ENCODE peak calls at places on chromosomes 2 and 18, in five cellular contexts. F is mammary epithelial cell, V is iPS DF 6.9, S is AG04450, T is GM23338. H is an unnamed sample.

GRCh38 chr18:35673682-35674081 is 92.1 kb downstream of the GALNT1 start:
- DNase-seq in F (no peak), V (no peak), S (no peak), T (no peak), H (no peak)

GRCh38 chr2:178865121-178865520 is 57.9 kb upstream of the TTN start:
- DNase-seq in F (peak), V (no peak), S (no peak), T (no peak), H (no peak)

GRCh38 chr2:126971162-126971480 is 72.4 kb downstream of the TEX51 start:
- DNase-seq in F (no peak), V (no peak), S (no peak), T (no peak), H (no peak)

GRCh38 chr18:75344615-75345014 is 82.9 kb downstream of the SMIM21 start:
- DNase-seq in F (no peak), V (no peak), S (no peak), T (no peak), H (no peak)

GRCh38 chr2:186697536-186697935 is 3.7 kb downstream of the FAM171B start:
- DNase-seq in F (peak), V (no peak), S (no peak), T (no peak), H (no peak)

GRCh38 chr2:46970334-46971288 is 55.0 kb upstream of the MCFD2 start:
- DNase-seq in F (peak), V (no peak), S (no peak), T (no peak), H (peak)

GRCh38 chr2:183597841-183598240 is 473.6 kb downstream of the NUP35 start:
- DNase-seq in F (peak), V (no peak), S (no peak), T (no peak), H (no peak)

GRCh38 chr18:79585395-79586370 is 93.9 kb upstream of the CTDP1 start:
- DNase-seq in F (no peak), V (no peak), S (no peak), T (no peak), H (no peak)

GRCh38 chr2:60249879-60250278 is 303.6 kb downstream of the BCL11A start:
- DNase-seq in F (no peak), V (no peak), S (no peak), T (no peak), H (no peak)

GRCh38 chr2:223054193-223054781 is 2.3 kb downstream of the KCNE4 start:
- DNase-seq in F (no peak), V (no peak), S (no peak), T (no peak), H (peak)

GRCh38 chr2:64730551-64731305 is 77.0 kb upstream of the SERTAD2 start:
- DNase-seq in F (peak), V (no peak), S (peak), T (no peak), H (peak)

GRCh38 chr2:23618696-23619530 is 233.9 kb downstream of the KLHL29 start:
- DNase-seq in F (peak), V (no peak), S (no peak), T (no peak), H (no peak)

GRCh38 chr2:228652366-228652765 is 470.9 kb upstream of the SPHKAP start:
- DNase-seq in F (no peak), V (no peak), S (peak), T (no peak), H (no peak)

GRCh38 chr2:144083211-144083610 is 436.7 kb downstream of the ZEB2 start:
- DNase-seq in F (peak), V (no peak), S (no peak), T (no peak), H (no peak)

GRCh38 chr2:32884346-32884745 is 62.4 kb upstream of the LTBP1 start:
- DNase-seq in F (peak), V (no peak), S (no peak), T (no peak), H (no peak)

GRCh38 chr2:11598228-11598731 is 64.4 kb downstream of the GREB1 start:
- DNase-seq in F (no peak), V (no peak), S (no peak), T (no peak), H (no peak)

GRCh38 chr2:3535794-3536681 is 16.7 kb upstream of the ADI1 start:
- DNase-seq in F (peak), V (no peak), S (peak), T (no peak), H (peak)

GRCh38 chr2:223086360-223086981 is 34.5 kb downstream of the KCNE4 start:
- DNase-seq in F (no peak), V (no peak), S (no peak), T (no peak), H (no peak)

GRCh38 chr18:57984490-57985109 is 59.4 kb upstream of the NEDD4L start:
- DNase-seq in F (no peak), V (no peak), S (no peak), T (no peak), H (no peak)

GRCh38 chr2:222819722-222820333 is 41.0 kb upstream of the ACSL3 start:
- DNase-seq in F (peak), V (no peak), S (no peak), T (no peak), H (no peak)

GRCh38 chr2:123073956-123074355 is 951.1 kb upstream of the CNTNAP5 start:
- DNase-seq in F (no peak), V (no peak), S (no peak), T (no peak), H (no peak)

GRCh38 chr18:3594760-3595241 is 144.8 kb downstream of the TGIF1 start:
- DNase-seq in F (peak), V (no peak), S (no peak), T (no peak), H (peak)

GRCh38 chr2:159249955-159250723 is 36.4 kb downstream of the WDSUB1 start:
- DNase-seq in F (peak), V (no peak), S (no peak), T (no peak), H (no peak)

GRCh38 chr2:65070856-65071255 is 14.6 kb downstream of the CEP68 start:
- DNase-seq in F (no peak), V (no peak), S (no peak), T (no peak), H (peak)

GRCh38 chr2:240885566-240885965 is 10.4 kb downstream of the MAB21L4 start:
- DNase-seq in F (no peak), V (no peak), S (no peak), T (no peak), H (no peak)

GRCh38 chr2:102449370-102449974 is 23.6 kb upstream of the SLC9A4 start:
- DNase-seq in F (peak), V (no peak), S (no peak), T (peak), H (no peak)

GRCh38 chr2:143422681-143423080 is 293.5 kb downstream of the ARHGAP15 start:
- DNase-seq in F (no peak), V (no peak), S (no peak), T (no peak), H (no peak)

GRCh38 chr2:117960231-117960630 is 53.6 kb downstream of the CCDC93 start:
- DNase-seq in F (no peak), V (no peak), S (no peak), T (no peak), H (no peak)

GRCh38 chr2:96264656-96265348 is 995 bp downstream of the TMEM127 start:
- DNase-seq in F (no peak), V (no peak), S (no peak), T (peak), H (peak)

GRCh38 chr2:72096181-72096580 is 51.5 kb downstream of the CYP26B1 start:
- DNase-seq in F (no peak), V (no peak), S (no peak), T (no peak), H (no peak)

GRCh38 chr18:9705183-9705864 is 2.8 kb upstream of the RAB31 start:
- DNase-seq in F (no peak), V (no peak), S (no peak), T (no peak), H (no peak)

GRCh38 chr18:55470826-55471225 is 117.2 kb downstream of the TCF4 start:
- DNase-seq in F (no peak), V (no peak), S (no peak), T (no peak), H (no peak)

GRCh38 chr18:23317975-23318675 is 135.0 kb upstream of the RIOK3 start:
- DNase-seq in F (peak), V (no peak), S (no peak), T (no peak), H (no peak)

GRCh38 chr2:45793564-45793963 is 142.1 kb downstream of the PRKCE start:
- DNase-seq in F (no peak), V (no peak), S (no peak), T (no peak), H (no peak)

DNA sequence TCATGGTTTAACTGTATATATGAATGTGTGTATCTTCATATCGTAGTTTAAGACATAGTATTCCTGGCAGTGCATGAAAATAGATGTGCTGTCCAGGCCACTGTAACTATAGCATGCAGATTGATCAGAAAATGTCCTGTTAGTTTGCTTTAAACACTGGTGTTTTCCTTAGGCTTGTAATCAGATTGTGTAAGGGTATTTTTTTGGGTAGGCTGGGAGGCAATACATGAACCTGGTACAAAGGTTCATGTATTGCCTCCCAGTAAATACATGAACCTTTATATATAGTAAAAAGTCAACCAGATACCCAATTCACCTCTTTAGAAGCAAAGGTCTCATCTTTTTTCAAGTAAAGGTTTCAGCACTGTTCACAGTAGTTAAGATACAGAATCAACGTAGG is 1.6 kb downstream of the COQ10B start:
- DNase-seq in F (no peak), V (no peak), S (no peak), T (no peak), H (no peak)
- H3K4me3 ChIP-seq in F (peak), V (no peak), S (peak), T (peak), H (peak)

DNA sequence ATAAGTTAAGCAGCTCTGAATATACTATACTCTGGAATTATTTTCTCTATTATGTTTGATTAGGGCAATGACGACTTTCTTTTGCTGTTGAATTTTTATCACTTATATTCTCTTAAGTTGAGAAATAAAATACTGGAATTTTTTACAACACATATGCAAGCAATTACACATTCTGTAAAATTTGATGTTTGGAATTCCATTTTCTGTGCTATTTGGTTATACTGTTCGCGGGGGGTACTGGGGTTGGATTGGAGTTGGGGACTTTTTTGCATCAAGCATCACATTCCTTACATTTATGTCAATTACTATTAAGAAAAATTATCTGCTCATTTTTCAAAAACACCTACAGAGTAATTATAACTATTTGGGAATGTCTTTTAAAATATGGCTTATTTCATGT is 2.1 kb downstream of the COL5A2 start:
- DNase-seq in F (no peak), V (no peak), S (no peak), T (no peak), H (no peak)
- H3K4me3 ChIP-seq in F (peak), V (no peak), S (peak), T (no peak), H (peak)

GRCh38 chr2:85575739-85576138 is 1.6 kb upstream of the VAMP8 start:
- DNase-seq in F (no peak), V (no peak), S (no peak), T (no peak), H (no peak)

GRCh38 chr2:85578243-85579180 is 1.1 kb downstream of the VAMP8 start:
- DNase-seq in F (no peak), V (no peak), S (no peak), T (no peak), H (no peak)

GRCh38 chr2:85579266-85579935 is 2.0 kb downstream of the VAMP8 start:
- DNase-seq in F (no peak), V (no peak), S (no peak), T (no peak), H (no peak)

GRCh38 chr2:85577386-85578242 is at the start of gene VAMP8:
- DNase-seq in F (peak), V (peak), S (no peak), T (peak), H (no peak)

GRCh38 chr2:85577063-85577385 is 362 bp upstream of the VAMP8 start:
- DNase-seq in F (no peak), V (no peak), S (no peak), T (no peak), H (no peak)
- H3K4me3 ChIP-seq in F (no peak), V (no peak), S (no peak), T (peak), H (no peak)

GRCh38 chr18:26543368-26543767 is 5.0 kb downstream of the KCTD1 start:
- DNase-seq in F (no peak), V (no peak), S (no peak), T (no peak), H (no peak)
- H3K4me3 ChIP-seq in F (peak), V (no peak), S (no peak), T (no peak), H (no peak)

GRCh38 chr18:28582724-28583123 is 405.8 kb upstream of the CDH2 start:
- DNase-seq in F (no peak), V (no peak), S (no peak), T (no peak), H (no peak)
- H3K4me3 ChIP-seq in F (no peak), V (no peak), S (no peak), T (no peak), H (no peak)

GRCh38 chr2:230642966-230643365 is 69.7 kb upstream of the CAB39 start:
- DNase-seq in F (no peak), V (no peak), S (no peak), T (no peak), H (no peak)
- H3K4me3 ChIP-seq in F (no peak), V (no peak), S (no peak), T (no peak), H (no peak)

GRCh38 chr2:218985021-218985324 is at the start of gene FEV:
- DNase-seq in F (no peak), V (no peak), S (no peak), T (no peak), H (no peak)

GRCh38 chr2:218982312-218983262 is 2.4 kb downstream of the FEV start:
- DNase-seq in F (no peak), V (no peak), S (no peak), T (peak), H (no peak)

GRCh38 chr2:218983263-218983970 is 1.6 kb downstream of the FEV start:
- DNase-seq in F (no peak), V (no peak), S (no peak), T (peak), H (no peak)

GRCh38 chr2:218984239-218985020 is 554 bp downstream of the FEV start:
- DNase-seq in F (no peak), V (no peak), S (no peak), T (peak), H (no peak)

GRCh38 chr2:218983971-218984238 is 1.1 kb downstream of the FEV start:
- DNase-seq in F (no peak), V (no peak), S (no peak), T (no peak), H (no peak)
- H3K4me3 ChIP-seq in F (no peak), V (no peak), S (no peak), T (peak), H (no peak)

DNA sequence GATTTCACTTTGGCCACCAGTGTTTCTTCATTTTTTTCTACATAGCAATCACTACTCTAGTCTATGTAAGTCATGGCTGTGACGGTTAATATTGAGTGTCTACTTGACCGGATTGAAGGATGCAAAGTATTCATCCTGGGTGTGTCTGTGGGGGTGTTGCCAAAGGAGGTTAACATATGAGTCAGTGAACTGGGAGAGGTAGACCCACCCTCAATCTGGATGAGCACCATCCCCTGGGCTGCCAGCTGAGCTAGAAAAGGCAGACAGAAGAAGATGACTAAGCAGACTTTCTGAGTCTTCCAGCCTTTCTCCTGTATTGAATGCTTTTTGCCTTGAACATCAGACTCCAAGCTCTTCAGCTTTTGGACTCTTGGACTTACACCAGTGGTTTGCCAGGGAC is 265.0 kb upstream of the SLC8A1 start:
- DNase-seq in F (peak), V (no peak), S (peak), T (no peak), H (no peak)
- H3K4me3 ChIP-seq in F (no peak), V (no peak), S (no peak), T (no peak), H (no peak)